ENCODE peak calls at places on chromosomes 6 and 20, in six cellular contexts. B is mesendoderm, D is IMR-90, N is neuronal stem cell, Q is mesenchymal stem cell, J is H1. A is an unnamed sample.

GRCh38 chr20:35610833-35611427 is 4.7 kb upstream of the SPAG4 start:
- DNase-seq in D (no peak), Q (no peak), N (no peak), J (no peak), B (no peak), A (no peak)

GRCh38 chr6:18424201-18424600 is 37.1 kb downstream of the RNF144B start:
- DNase-seq in B (no peak), Q (no peak), D (no peak), J (no peak), N (no peak), A (no peak)

GRCh38 chr6:139981810-139982550 is 607.5 kb upstream of the CITED2 start:
- DNase-seq in B (peak; percentile 76), N (peak; percentile 33), J (no peak), D (peak; percentile 80), Q (peak; percentile 82), A (peak; percentile 30)

GRCh38 chr6:36660771-36661471 is 17.6 kb upstream of the CDKN1A start:
- DNase-seq in N (peak; percentile 57), B (peak; percentile 63), J (peak; percentile 91), D (no peak), Q (no peak), A (peak; percentile 88)

GRCh38 chr6:161941565-161941964 is 667.7 kb upstream of the AGPAT4 start:
- DNase-seq in D (no peak), J (no peak), N (no peak), B (no peak), Q (no peak), A (no peak)

GRCh38 chr6:1767481-1768246 is 157.9 kb downstream of the FOXC1 start:
- DNase-seq in D (peak; percentile 46), J (no peak), N (no peak), Q (peak; percentile 23), B (peak; percentile 59), A (no peak)

GRCh38 chr6:20497200-20497820 is 36.9 kb upstream of the CDKAL1 start:
- DNase-seq in B (no peak), D (peak; percentile 93), Q (peak; percentile 29), J (no peak), N (no peak), A (no peak)

GRCh38 chr6:3687847-3688246 is 63.7 kb downstream of the PXDC1 start:
- DNase-seq in N (no peak), B (peak; percentile 26), Q (no peak), J (no peak), D (no peak), A (no peak)

GRCh38 chr6:140572867-140573266 is 1198.4 kb upstream of the CITED2 start:
- DNase-seq in N (no peak), D (no peak), J (no peak), Q (no peak), B (no peak), A (no peak)

GRCh38 chr6:73030257-73030656 is 195.0 kb downstream of the KHDC1L start:
- DNase-seq in D (no peak), J (no peak), N (no peak), Q (no peak), B (no peak), A (no peak)

GRCh38 chr20:62039738-62040137 is 25.9 kb downstream of the TAF4 start:
- DNase-seq in N (no peak), J (no peak), Q (no peak), D (no peak), B (no peak), A (no peak)

GRCh38 chr6:43973351-43973750 is 153.9 kb downstream of the MRPL14 start:
- DNase-seq in B (no peak), Q (no peak), D (no peak), N (no peak), J (no peak), A (peak; percentile 10)

GRCh38 chr6:116059713-116060571 is 749 bp downstream of the FRK start:
- DNase-seq in Q (no peak), B (no peak), N (no peak), D (no peak), J (no peak), A (no peak)

DNA sequence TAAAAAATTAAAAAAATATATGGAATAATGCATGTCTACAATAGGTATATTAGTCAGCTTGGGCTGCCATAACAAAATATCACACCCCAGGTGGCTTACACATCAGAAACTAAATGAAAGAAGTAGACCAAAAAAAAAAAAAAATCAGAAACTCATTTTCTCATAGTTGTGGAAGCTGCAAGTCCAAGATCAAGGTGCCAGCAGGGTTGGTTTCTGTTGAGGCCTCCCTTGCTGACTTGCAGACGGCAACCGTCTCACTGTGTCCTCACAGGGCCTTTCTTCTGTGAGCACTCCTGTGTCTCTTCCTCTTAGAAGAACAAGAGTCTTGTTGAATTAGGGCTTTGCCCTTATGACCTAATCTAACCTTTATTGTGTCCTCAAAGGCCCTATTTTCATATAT is 11.4 kb upstream of the GDAP1L1 start:
- DNase-seq in Q (no peak), B (no peak), J (no peak), N (no peak), D (no peak), A (no peak)
- H2BK15ac ChIP-seq in Q (no peak overlapping the region), B (no peak overlapping the region), J (no peak overlapping the region), N (no peak overlapping the region), D (no peak overlapping the region), A (no peak overlapping the region)

GRCh38 chr20:55099251-55099650 is 623.9 kb downstream of the DOK5 start:
- DNase-seq in N (no peak), B (no peak), J (no peak), Q (no peak), D (no peak), A (no peak)

GRCh38 chr20:55090301-55090700 is 614.9 kb downstream of the DOK5 start:
- DNase-seq in J (no peak), D (no peak), B (no peak), Q (no peak), N (no peak), A (no peak)

GRCh38 chr20:55097621-55098020 is 622.2 kb downstream of the DOK5 start:
- DNase-seq in N (no peak), D (no peak), Q (no peak), J (no peak), B (no peak), A (no peak)

GRCh38 chr20:55095745-55096450 is 620.5 kb downstream of the DOK5 start:
- DNase-seq in N (no peak), Q (no peak), J (no peak), D (no peak), B (no peak), A (no peak)

DNA sequence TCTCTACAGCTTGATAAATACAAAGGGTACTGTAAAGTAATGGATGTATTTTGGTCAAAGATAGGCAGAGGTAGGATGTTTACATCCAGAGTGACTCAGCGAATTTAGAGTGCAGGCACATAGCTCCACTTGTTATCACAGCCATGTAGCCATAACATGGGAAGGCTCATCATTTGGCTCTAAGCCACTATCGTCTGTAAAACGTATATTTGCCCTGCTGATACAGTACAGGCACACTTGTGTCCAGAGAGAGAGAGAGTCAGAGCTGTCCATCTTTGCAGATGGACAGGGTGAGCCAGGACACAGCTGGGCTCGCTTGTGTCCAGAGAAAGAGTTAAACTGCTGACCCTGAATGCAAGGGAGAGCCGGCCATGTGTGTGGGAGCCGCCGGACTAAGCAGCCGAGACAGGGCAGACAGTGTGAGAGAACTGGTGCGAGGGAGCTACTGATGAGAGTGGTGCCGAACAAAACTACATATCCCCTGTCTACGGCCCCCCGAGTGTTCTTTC is 619.0 kb downstream of the DOK5 start:
- DNase-seq in N (no peak), D (no peak), B (no peak), J (no peak), Q (no peak), A (no peak)
- H2BK15ac ChIP-seq in N (no peak overlapping the region), D (no peak overlapping the region), B (no peak overlapping the region), J (no peak overlapping the region), Q (no peak overlapping the region), A (no peak overlapping the region)

GRCh38 chr6:125294036-125294435 is 7.7 kb downstream of the HDDC2 start:
- DNase-seq in D (no peak), B (no peak), J (no peak), Q (no peak), N (no peak), A (no peak)

GRCh38 chr6:125299257-125299656 is 2.5 kb downstream of the HDDC2 start:
- DNase-seq in J (no peak), Q (no peak), D (no peak), B (no peak), N (no peak), A (no peak)

GRCh38 chr6:125296461-125296860 is 5.3 kb downstream of the HDDC2 start:
- DNase-seq in J (no peak), B (no peak), N (no peak), Q (no peak), D (no peak), A (no peak)

GRCh38 chr6:125293587-125293986 is 8.2 kb downstream of the HDDC2 start:
- DNase-seq in D (no peak), B (no peak), N (no peak), Q (no peak), J (no peak), A (no peak)

GRCh38 chr6:125294925-125295324 is 6.8 kb downstream of the HDDC2 start:
- DNase-seq in N (no peak), D (no peak), J (no peak), Q (no peak), B (no peak), A (no peak)
- H2BK15ac ChIP-seq in N (no peak overlapping the region), D (no peak overlapping the region), J (no peak overlapping the region), Q (no peak overlapping the region), B (no peak overlapping the region), A (no peak overlapping the region)

GRCh38 chr6:150027806-150028565 is 2.7 kb upstream of the RAET1L start:
- DNase-seq in Q (no peak), N (no peak), D (no peak), J (no peak), B (no peak), A (no peak)
- H2BK15ac ChIP-seq in Q (no peak overlapping the region), N (no peak overlapping the region), D (no peak overlapping the region), J (no peak overlapping the region), B (no peak overlapping the region), A (no peak overlapping the region)

DNA sequence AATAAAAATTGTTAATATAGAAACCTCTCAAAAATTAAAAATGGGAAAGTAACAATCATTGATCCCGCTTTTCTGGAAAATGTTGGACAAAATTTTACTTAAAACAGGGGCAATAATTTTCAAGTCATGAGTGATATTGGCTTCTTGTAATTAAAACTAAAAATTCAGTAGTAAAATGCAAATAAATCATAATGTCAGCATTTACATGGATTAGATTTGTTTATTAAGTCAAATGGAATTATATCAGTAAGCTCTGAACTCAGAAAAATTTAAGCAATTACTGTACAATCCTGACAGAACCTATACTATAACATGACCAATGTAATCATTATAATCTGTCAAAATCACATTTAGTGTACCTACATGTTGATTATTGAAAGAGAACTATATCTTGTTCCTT is 39.9 kb upstream of the NKX2-4 start:
- DNase-seq in J (no peak), N (no peak), B (no peak), Q (no peak), D (no peak), A (no peak)
- H2BK15ac ChIP-seq in J (no peak overlapping the region), N (no peak overlapping the region), B (no peak overlapping the region), Q (no peak overlapping the region), D (no peak overlapping the region), A (no peak overlapping the region)

GRCh38 chr6:39072830-39073229 is 24.2 kb downstream of the GLP1R start:
- DNase-seq in Q (no peak), J (no peak), B (no peak), D (no peak), N (no peak), A (no peak)

GRCh38 chr6:39075010-39075738 is 26.6 kb downstream of the GLP1R start:
- DNase-seq in N (no peak), J (no peak), Q (no peak), B (no peak), D (no peak), A (peak; percentile 14)

GRCh38 chr6:39076086-39076992 is 27.8 kb downstream of the GLP1R start:
- DNase-seq in Q (no peak), B (no peak), D (no peak), J (no peak), N (no peak), A (peak; percentile 13)

GRCh38 chr6:39073471-39074355 is 25.1 kb downstream of the GLP1R start:
- DNase-seq in Q (no peak), J (no peak), N (no peak), D (no peak), B (no peak), A (peak; percentile 6)

GRCh38 chr6:39074486-39074885 is 25.9 kb downstream of the GLP1R start:
- DNase-seq in N (no peak), D (no peak), Q (no peak), B (peak; percentile 45), J (no peak), A (peak; percentile 37)
- H2BK15ac ChIP-seq in N (peak overlapping the region; percentile 11), D (no peak overlapping the region), Q (no peak overlapping the region), B (no peak overlapping the region), J (no peak overlapping the region), A (no peak overlapping the region)